ENCODE peak calls at places on chromosome X, in nine cellular contexts. One of them, this sample, is unnamed.

GRCh38 chrX:26557691-26558321 is 341.8 kb downstream of the MAGEB5 start:
- DNase-seq in epithelial cell of esophagus: no peak
- DNase-seq in PC-3: no peak
- DNase-seq in stomach: no peak
- DNase-seq in IMR-90: no peak
- DNase-seq in spleen: peak
- DNase-seq in foreskin fibroblast: no peak
- DNase-seq in dorsolateral prefrontal cortex: no peak
- DNase-seq in GM23338: no peak
- DNase-seq in this sample: no peak

GRCh38 chrX:65671286-65671685 is 3.8 kb downstream of the MSN start:
- DNase-seq in epithelial cell of esophagus: no peak
- DNase-seq in PC-3: no peak
- DNase-seq in stomach: no peak
- DNase-seq in IMR-90: no peak
- DNase-seq in spleen: no peak
- DNase-seq in foreskin fibroblast: no peak
- DNase-seq in dorsolateral prefrontal cortex: no peak
- DNase-seq in GM23338: no peak
- DNase-seq in this sample: no peak

GRCh38 chrX:23838953-23839352 is 56.0 kb downstream of the SAT1 start:
- DNase-seq in epithelial cell of esophagus: no peak
- DNase-seq in PC-3: no peak
- DNase-seq in stomach: no peak
- DNase-seq in IMR-90: no peak
- DNase-seq in spleen: no peak
- DNase-seq in foreskin fibroblast: no peak
- DNase-seq in dorsolateral prefrontal cortex: no peak
- DNase-seq in GM23338: no peak
- DNase-seq in this sample: no peak

GRCh38 chrX:15146515-15146914 is 123.4 kb downstream of the ASB9 start:
- DNase-seq in epithelial cell of esophagus: peak
- DNase-seq in PC-3: peak
- DNase-seq in stomach: peak
- DNase-seq in IMR-90: no peak
- DNase-seq in spleen: no peak
- DNase-seq in foreskin fibroblast: no peak
- DNase-seq in dorsolateral prefrontal cortex: no peak
- DNase-seq in GM23338: peak
- DNase-seq in this sample: peak

GRCh38 chrX:30930143-30930542 is 41.1 kb upstream of the TAB3 start:
- DNase-seq in epithelial cell of esophagus: no peak
- DNase-seq in PC-3: no peak
- DNase-seq in stomach: no peak
- DNase-seq in IMR-90: no peak
- DNase-seq in spleen: no peak
- DNase-seq in foreskin fibroblast: no peak
- DNase-seq in dorsolateral prefrontal cortex: no peak
- DNase-seq in GM23338: no peak
- DNase-seq in this sample: no peak

GRCh38 chrX:136162827-136163427 is 15.6 kb downstream of the FHL1 start:
- DNase-seq in epithelial cell of esophagus: peak
- DNase-seq in PC-3: peak
- DNase-seq in stomach: peak
- DNase-seq in IMR-90: peak
- DNase-seq in spleen: no peak
- DNase-seq in foreskin fibroblast: peak
- DNase-seq in dorsolateral prefrontal cortex: no peak
- DNase-seq in GM23338: peak
- DNase-seq in this sample: peak

GRCh38 chrX:32744906-32745305 is 466.4 kb downstream of the DMD start:
- DNase-seq in epithelial cell of esophagus: no peak
- DNase-seq in PC-3: no peak
- DNase-seq in stomach: no peak
- DNase-seq in IMR-90: no peak
- DNase-seq in spleen: no peak
- DNase-seq in foreskin fibroblast: no peak
- DNase-seq in dorsolateral prefrontal cortex: no peak
- DNase-seq in GM23338: no peak
- DNase-seq in this sample: no peak

GRCh38 chrX:13432776-13433605 is 113.1 kb upstream of the ATXN3L start:
- DNase-seq in epithelial cell of esophagus: no peak
- DNase-seq in PC-3: no peak
- DNase-seq in stomach: no peak
- DNase-seq in IMR-90: peak
- DNase-seq in spleen: no peak
- DNase-seq in foreskin fibroblast: peak
- DNase-seq in dorsolateral prefrontal cortex: no peak
- DNase-seq in GM23338: no peak
- DNase-seq in this sample: no peak

GRCh38 chrX:10016516-10017132 is 49.5 kb downstream of the CLDN34 start:
- DNase-seq in epithelial cell of esophagus: no peak
- DNase-seq in PC-3: peak
- DNase-seq in stomach: no peak
- DNase-seq in IMR-90: no peak
- DNase-seq in spleen: no peak
- DNase-seq in foreskin fibroblast: no peak
- DNase-seq in dorsolateral prefrontal cortex: no peak
- DNase-seq in GM23338: no peak
- DNase-seq in this sample: no peak

GRCh38 chrX:10021461-10022272 is 54.5 kb downstream of the CLDN34 start:
- DNase-seq in epithelial cell of esophagus: no peak
- DNase-seq in PC-3: peak
- DNase-seq in stomach: no peak
- DNase-seq in IMR-90: peak
- DNase-seq in spleen: no peak
- DNase-seq in foreskin fibroblast: no peak
- DNase-seq in dorsolateral prefrontal cortex: no peak
- DNase-seq in GM23338: no peak
- DNase-seq in this sample: no peak

GRCh38 chrX:10014462-10015373 is 47.6 kb downstream of the CLDN34 start:
- DNase-seq in epithelial cell of esophagus: peak
- DNase-seq in PC-3: peak
- DNase-seq in stomach: peak
- DNase-seq in IMR-90: peak
- DNase-seq in spleen: peak
- DNase-seq in foreskin fibroblast: peak
- DNase-seq in dorsolateral prefrontal cortex: peak
- DNase-seq in GM23338: peak
- DNase-seq in this sample: peak

GRCh38 chrX:10015711-10016515 is 48.8 kb downstream of the CLDN34 start:
- DNase-seq in epithelial cell of esophagus: no peak
- DNase-seq in PC-3: peak
- DNase-seq in stomach: no peak
- DNase-seq in IMR-90: peak
- DNase-seq in spleen: peak
- DNase-seq in foreskin fibroblast: no peak
- DNase-seq in dorsolateral prefrontal cortex: no peak
- DNase-seq in GM23338: peak
- DNase-seq in this sample: no peak

DNA sequence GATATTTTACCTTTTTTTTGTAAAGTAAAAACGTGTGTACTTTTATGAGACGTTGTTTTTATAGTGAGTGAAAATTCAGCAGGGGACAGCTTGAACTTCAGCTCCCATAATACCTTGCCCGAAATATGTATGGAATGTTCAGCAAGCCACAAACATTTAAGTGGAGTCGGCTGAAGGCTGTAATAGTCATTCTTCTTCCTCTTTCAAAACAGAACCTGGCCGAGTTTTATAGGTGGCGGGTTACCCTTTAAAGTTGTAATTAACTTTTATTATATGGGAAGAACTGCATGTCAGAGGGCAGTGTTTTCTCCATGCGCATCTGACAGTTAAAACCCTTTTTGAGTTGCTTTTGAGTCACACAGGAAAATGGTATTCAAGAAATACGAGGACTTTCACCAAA is 50.7 kb downstream of the CLDN34 start:
- DNase-seq in epithelial cell of esophagus: peak
- DNase-seq in PC-3: peak
- DNase-seq in stomach: no peak
- DNase-seq in IMR-90: peak
- DNase-seq in spleen: no peak
- DNase-seq in foreskin fibroblast: peak
- DNase-seq in dorsolateral prefrontal cortex: no peak
- DNase-seq in GM23338: peak
- DNase-seq in this sample: no peak
- H3K4me3 ChIP-seq in epithelial cell of esophagus: no peak
- H3K4me3 ChIP-seq in PC-3: peak
- H3K4me3 ChIP-seq in stomach: no peak
- H3K4me3 ChIP-seq in IMR-90: no peak
- H3K4me3 ChIP-seq in spleen: no peak
- H3K4me3 ChIP-seq in foreskin fibroblast: peak
- H3K4me3 ChIP-seq in dorsolateral prefrontal cortex: no peak
- H3K4me3 ChIP-seq in GM23338: peak
- H3K4me3 ChIP-seq in this sample: no peak

GRCh38 chrX:45622538-45622937 is 421.9 kb upstream of the DIPK2B start:
- DNase-seq in epithelial cell of esophagus: peak
- DNase-seq in PC-3: peak
- DNase-seq in stomach: no peak
- DNase-seq in IMR-90: peak
- DNase-seq in spleen: no peak
- DNase-seq in foreskin fibroblast: peak
- DNase-seq in dorsolateral prefrontal cortex: no peak
- DNase-seq in GM23338: no peak
- DNase-seq in this sample: no peak

GRCh38 chrX:45622042-45622423 is 421.4 kb upstream of the DIPK2B start:
- DNase-seq in epithelial cell of esophagus: no peak
- DNase-seq in PC-3: no peak
- DNase-seq in stomach: no peak
- DNase-seq in IMR-90: no peak
- DNase-seq in spleen: no peak
- DNase-seq in foreskin fibroblast: no peak
- DNase-seq in dorsolateral prefrontal cortex: no peak
- DNase-seq in GM23338: no peak
- DNase-seq in this sample: no peak

GRCh38 chrX:45619290-45619689 is 418.6 kb upstream of the DIPK2B start:
- DNase-seq in epithelial cell of esophagus: no peak
- DNase-seq in PC-3: no peak
- DNase-seq in stomach: no peak
- DNase-seq in IMR-90: peak
- DNase-seq in spleen: no peak
- DNase-seq in foreskin fibroblast: no peak
- DNase-seq in dorsolateral prefrontal cortex: no peak
- DNase-seq in GM23338: no peak
- DNase-seq in this sample: no peak

GRCh38 chrX:45623266-45623665 is 422.6 kb upstream of the DIPK2B start:
- DNase-seq in epithelial cell of esophagus: peak
- DNase-seq in PC-3: peak
- DNase-seq in stomach: no peak
- DNase-seq in IMR-90: peak
- DNase-seq in spleen: no peak
- DNase-seq in foreskin fibroblast: peak
- DNase-seq in dorsolateral prefrontal cortex: no peak
- DNase-seq in GM23338: no peak
- DNase-seq in this sample: no peak

DNA sequence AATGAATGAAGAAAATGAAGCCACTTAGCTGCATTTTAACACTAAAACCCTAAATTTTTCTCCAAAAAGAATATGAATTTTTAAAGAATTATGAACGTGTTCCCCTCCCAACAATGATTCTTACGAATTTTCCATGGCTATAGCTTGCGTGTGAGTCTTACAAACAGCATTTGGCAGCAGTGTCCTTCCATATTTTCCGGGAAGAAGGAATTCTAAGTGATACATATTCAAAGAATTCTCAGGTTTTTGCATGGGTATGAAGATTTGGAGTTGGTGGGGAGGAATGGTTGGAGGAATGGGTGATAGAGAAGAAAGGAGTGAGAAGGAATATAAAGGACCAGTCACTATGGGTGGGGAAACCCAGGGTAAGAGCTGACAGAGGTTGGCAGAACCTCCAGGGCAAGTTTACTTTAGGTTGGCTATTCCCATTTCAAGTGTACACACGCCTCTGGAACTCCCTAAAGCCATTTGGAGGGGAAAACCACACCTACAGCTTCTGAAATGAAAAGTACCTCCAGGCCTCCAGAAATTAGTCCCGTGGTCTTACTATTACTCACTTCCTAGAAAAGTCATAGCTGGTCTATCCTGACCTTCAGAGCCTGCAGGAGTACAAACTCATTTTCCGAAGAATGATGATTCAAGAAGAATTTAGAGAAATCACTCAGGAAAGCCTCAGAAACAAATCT is 420.8 kb upstream of the DIPK2B start:
- DNase-seq in epithelial cell of esophagus: peak
- DNase-seq in PC-3: peak
- DNase-seq in stomach: no peak
- DNase-seq in IMR-90: peak
- DNase-seq in spleen: no peak
- DNase-seq in foreskin fibroblast: peak
- DNase-seq in dorsolateral prefrontal cortex: no peak
- DNase-seq in GM23338: no peak
- DNase-seq in this sample: no peak
- H3K4me3 ChIP-seq in epithelial cell of esophagus: no peak
- H3K4me3 ChIP-seq in PC-3: no peak
- H3K4me3 ChIP-seq in stomach: no peak
- H3K4me3 ChIP-seq in IMR-90: no peak
- H3K4me3 ChIP-seq in spleen: no peak
- H3K4me3 ChIP-seq in foreskin fibroblast: no peak
- H3K4me3 ChIP-seq in dorsolateral prefrontal cortex: no peak
- H3K4me3 ChIP-seq in GM23338: no peak
- H3K4me3 ChIP-seq in this sample: no peak

DNA sequence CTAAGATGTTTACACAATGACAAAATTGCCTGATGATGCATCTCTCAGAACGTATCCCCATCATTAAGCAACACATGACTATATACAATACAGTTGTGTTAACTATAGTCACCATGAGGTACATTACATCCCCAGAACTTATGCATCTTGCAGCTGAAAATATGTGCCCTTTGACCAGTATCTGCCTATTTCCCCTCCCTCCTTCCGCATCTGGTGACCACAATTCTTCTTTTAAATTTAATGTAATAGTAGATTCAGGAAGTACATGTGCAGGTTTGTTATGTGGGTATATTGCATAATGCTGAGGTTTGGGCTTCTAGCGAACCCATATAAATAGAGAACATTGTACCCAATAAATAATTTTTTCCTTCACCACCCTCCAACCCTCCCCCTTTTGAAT is 239.7 kb upstream of the IL1RAPL1 start:
- DNase-seq in epithelial cell of esophagus: peak
- DNase-seq in PC-3: peak
- DNase-seq in stomach: no peak
- DNase-seq in IMR-90: no peak
- DNase-seq in spleen: no peak
- DNase-seq in foreskin fibroblast: no peak
- DNase-seq in dorsolateral prefrontal cortex: no peak
- DNase-seq in GM23338: no peak
- DNase-seq in this sample: no peak
- H3K4me3 ChIP-seq in epithelial cell of esophagus: no peak
- H3K4me3 ChIP-seq in PC-3: no peak
- H3K4me3 ChIP-seq in stomach: no peak
- H3K4me3 ChIP-seq in IMR-90: no peak
- H3K4me3 ChIP-seq in spleen: no peak
- H3K4me3 ChIP-seq in foreskin fibroblast: no peak
- H3K4me3 ChIP-seq in dorsolateral prefrontal cortex: no peak
- H3K4me3 ChIP-seq in GM23338: no peak
- H3K4me3 ChIP-seq in this sample: no peak

GRCh38 chrX:17377795-17378194 is 2.8 kb downstream of the NHS start:
- DNase-seq in epithelial cell of esophagus: peak
- DNase-seq in PC-3: no peak
- DNase-seq in stomach: no peak
- DNase-seq in IMR-90: no peak
- DNase-seq in spleen: no peak
- DNase-seq in foreskin fibroblast: no peak
- DNase-seq in dorsolateral prefrontal cortex: no peak
- DNase-seq in GM23338: no peak
- DNase-seq in this sample: no peak

GRCh38 chrX:17376381-17377046 is 1.5 kb downstream of the NHS start:
- DNase-seq in epithelial cell of esophagus: peak
- DNase-seq in PC-3: peak
- DNase-seq in stomach: no peak
- DNase-seq in IMR-90: no peak
- DNase-seq in spleen: peak
- DNase-seq in foreskin fibroblast: no peak
- DNase-seq in dorsolateral prefrontal cortex: no peak
- DNase-seq in GM23338: peak
- DNase-seq in this sample: peak

GRCh38 chrX:17375631-17376380 is 806 bp downstream of the NHS start:
- DNase-seq in epithelial cell of esophagus: peak
- DNase-seq in PC-3: peak
- DNase-seq in stomach: peak
- DNase-seq in IMR-90: peak
- DNase-seq in spleen: peak
- DNase-seq in foreskin fibroblast: peak
- DNase-seq in dorsolateral prefrontal cortex: no peak
- DNase-seq in GM23338: peak
- DNase-seq in this sample: peak

GRCh38 chrX:17375361-17375630 is 296 bp downstream of the NHS start:
- DNase-seq in epithelial cell of esophagus: peak
- DNase-seq in PC-3: no peak
- DNase-seq in stomach: no peak
- DNase-seq in IMR-90: no peak
- DNase-seq in spleen: no peak
- DNase-seq in foreskin fibroblast: no peak
- DNase-seq in dorsolateral prefrontal cortex: no peak
- DNase-seq in GM23338: no peak
- DNase-seq in this sample: no peak

DNA sequence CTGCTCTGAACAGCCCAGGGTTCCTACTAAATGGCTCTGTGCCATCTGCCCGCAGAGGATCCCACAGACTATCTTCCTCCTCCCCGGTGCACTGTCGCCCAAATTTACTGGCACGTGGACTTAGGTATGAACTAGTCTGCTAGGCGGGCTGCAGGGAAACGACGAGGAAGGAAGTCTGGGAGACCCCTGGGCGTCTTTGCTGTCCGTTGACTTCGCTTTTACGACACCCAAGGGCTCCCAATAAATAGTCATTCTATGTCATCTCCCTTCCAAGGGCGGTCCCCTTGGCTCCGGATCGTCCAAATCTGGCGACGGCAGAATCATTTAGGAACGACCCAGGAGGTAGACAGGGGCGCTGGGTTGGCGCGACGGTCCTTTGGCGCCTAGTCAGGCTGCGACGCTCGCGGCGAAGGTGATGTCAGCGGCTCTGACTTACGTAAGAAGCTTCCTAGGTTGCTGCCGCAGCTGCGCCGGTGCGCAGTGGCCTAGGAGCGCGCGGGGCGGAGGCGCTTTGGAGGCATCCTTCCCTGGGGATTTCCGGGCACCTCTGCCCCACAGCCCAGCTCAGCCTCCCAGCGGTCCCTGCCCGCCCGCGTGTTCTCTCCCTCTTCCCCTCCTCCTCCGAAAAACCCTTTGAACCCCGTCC is 2.2 kb downstream of the NHS start:
- DNase-seq in epithelial cell of esophagus: peak
- DNase-seq in PC-3: no peak
- DNase-seq in stomach: peak
- DNase-seq in IMR-90: peak
- DNase-seq in spleen: no peak
- DNase-seq in foreskin fibroblast: peak
- DNase-seq in dorsolateral prefrontal cortex: peak
- DNase-seq in GM23338: peak
- DNase-seq in this sample: peak
- H3K4me3 ChIP-seq in epithelial cell of esophagus: peak
- H3K4me3 ChIP-seq in PC-3: peak
- H3K4me3 ChIP-seq in stomach: peak
- H3K4me3 ChIP-seq in IMR-90: peak
- H3K4me3 ChIP-seq in spleen: peak
- H3K4me3 ChIP-seq in foreskin fibroblast: peak
- H3K4me3 ChIP-seq in dorsolateral prefrontal cortex: peak
- H3K4me3 ChIP-seq in GM23338: peak
- H3K4me3 ChIP-seq in this sample: no peak

This sample was measured in mucosa of descending colon.